ENCODE peak calls at places on chromosomes 5 and 9, in six cellular contexts. G is IMR-90, Q is stomach, B is K562, J is right lobe of liver, U is tibial nerve. F is an unnamed sample. For H3K4me1, the result is how much of the 10 kb centered on the place peaks cover.

GRCh38 chr9:37309136-37309535 is 113.4 kb upstream of the GRHPR start:
- DNase-seq in G (peak), U (no peak), B (peak), J (no peak), Q (no peak), F (no peak)

GRCh38 chr5:54186912-54187445 is 123.4 kb downstream of the ARL15 start:
- DNase-seq in U (no peak), Q (no peak), B (no peak), J (no peak), G (no peak), F (no peak)

GRCh38 chr9:74309654-74310053 is 187.5 kb upstream of the RORB start:
- DNase-seq in U (no peak), Q (no peak), J (no peak), G (no peak), B (no peak), F (no peak)

GRCh38 chr9:98993570-98993945 is 49.9 kb downstream of the COL15A1 start:
- DNase-seq in U (no peak), G (no peak), B (no peak), Q (no peak), J (no peak), F (no peak)

GRCh38 chr5:9455826-9456434 is 89.9 kb downstream of the SEMA5A start:
- DNase-seq in B (no peak), U (no peak), Q (no peak), G (no peak), J (no peak), F (no peak)

GRCh38 chr5:149170292-149170691 is 29.0 kb downstream of the ABLIM3 start:
- DNase-seq in Q (no peak), G (peak), B (no peak), J (no peak), U (no peak), F (no peak)

GRCh38 chr5:172403822-172404221 is 50.5 kb downstream of the SH3PXD2B start:
- DNase-seq in J (no peak), Q (no peak), G (no peak), U (no peak), B (no peak), F (no peak)

GRCh38 chr5:160171656-160172055 is 52.4 kb upstream of the PWWP2A start:
- DNase-seq in Q (no peak), J (no peak), U (no peak), G (no peak), B (no peak), F (no peak)

GRCh38 chr5:175517824-175518450 is 39.6 kb downstream of the SFXN1 start:
- DNase-seq in B (peak), Q (no peak), U (no peak), G (peak), J (no peak), F (no peak)

GRCh38 chr5:72951850-72952468 is 3.9 kb upstream of the FCHO2 start:
- DNase-seq in U (no peak), G (peak), J (no peak), B (no peak), Q (no peak), F (no peak)

GRCh38 chr9:131715906-131716305 is 24.0 kb downstream of the RAPGEF1 start:
- DNase-seq in B (no peak), U (no peak), J (no peak), G (no peak), Q (no peak), F (no peak)

GRCh38 chr5:143922718-143923117 is 110.8 kb downstream of the HMHB1 start:
- DNase-seq in Q (no peak), J (no peak), U (no peak), G (peak), B (no peak), F (no peak)

GRCh38 chr9:135612981-135613910 is 26.1 kb downstream of the GLT6D1 start:
- DNase-seq in Q (no peak), J (no peak), G (no peak), B (peak), U (no peak), F (peak)

GRCh38 chr5:150661821-150662596 is 958 bp downstream of the MYOZ3 start:
- DNase-seq in Q (no peak), U (no peak), G (no peak), B (no peak), J (no peak), F (no peak)

GRCh38 chr5:72063219-72063819 is 44.0 kb upstream of the MAP1B start:
- DNase-seq in J (no peak), B (peak), U (no peak), G (peak), Q (no peak), F (no peak)

GRCh38 chr5:126680215-126680817 is 79.6 kb downstream of the PHAX start:
- DNase-seq in J (no peak), B (peak), U (no peak), Q (no peak), G (peak), F (no peak)

GRCh38 chr9:115367780-115368179 is 249.8 kb upstream of the TNC start:
- DNase-seq in G (peak), U (no peak), J (no peak), B (no peak), Q (no peak), F (no peak)

GRCh38 chr5:138632900-138633489 is 57.8 kb upstream of the HSPA9 start:
- DNase-seq in J (peak), U (no peak), B (peak), G (peak), Q (peak), F (peak)

GRCh38 chr5:52920929-52921328 is 68.2 kb upstream of the ITGA2 start:
- DNase-seq in B (no peak), J (no peak), Q (no peak), G (peak), U (no peak), F (no peak)

GRCh38 chr9:98374385-98375051 is 119.1 kb upstream of the TBC1D2 start:
- DNase-seq in U (no peak), B (peak), Q (peak), J (no peak), G (peak), F (no peak)

GRCh38 chr5:73312872-73313510 is 135.6 kb downstream of the FOXD1 start:
- DNase-seq in G (peak), Q (no peak), J (no peak), B (no peak), U (no peak), F (no peak)

GRCh38 chr5:31413030-31413812 is 118.7 kb downstream of the DROSHA start:
- DNase-seq in B (no peak), U (no peak), G (no peak), Q (no peak), J (no peak), F (no peak)

GRCh38 chr5:133618141-133618540 is 5.8 kb upstream of the FSTL4 start:
- DNase-seq in J (no peak), B (no peak), Q (no peak), U (no peak), G (no peak), F (no peak)

GRCh38 chr9:128066713-128067621 is at the start of gene NAIF1:
- DNase-seq in B (peak), Q (peak), J (peak), G (peak), U (peak), F (peak)

GRCh38 chr9:128068656-128069221 is 707 bp downstream of the SLC25A25 start:
- DNase-seq in U (no peak), J (no peak), G (no peak), Q (no peak), B (no peak), F (no peak)

GRCh38 chr9:128065907-128066712 is 1.0 kb downstream of the NAIF1 start:
- DNase-seq in J (no peak), B (no peak), Q (no peak), G (no peak), U (no peak), F (no peak)

GRCh38 chr9:128067898-128068655 is at the start of gene SLC25A25:
- DNase-seq in J (peak), Q (peak), B (peak), G (peak), U (peak), F (peak)

GRCh38 chr9:128067622-128067897 is 440 bp upstream of the NAIF1 start:
- DNase-seq in Q (no peak), U (no peak), B (no peak), G (no peak), J (no peak), F (no peak)
- TF ChIP-seq POLR2A in Q (no peak), U (no peak), B (peak), G (peak), J (no peak), F (no peak)

GRCh38 chr9:134395002-134395517 is 68.8 kb downstream of the RXRA start:
- DNase-seq in U (no peak), B (no peak), G (no peak), Q (no peak), J (no peak), F (no peak)
- H3K4me1 ChIP-seq in U (half or more), B (under half), G (under half), Q (under half), J (half or more), F (half or more)

DNA sequence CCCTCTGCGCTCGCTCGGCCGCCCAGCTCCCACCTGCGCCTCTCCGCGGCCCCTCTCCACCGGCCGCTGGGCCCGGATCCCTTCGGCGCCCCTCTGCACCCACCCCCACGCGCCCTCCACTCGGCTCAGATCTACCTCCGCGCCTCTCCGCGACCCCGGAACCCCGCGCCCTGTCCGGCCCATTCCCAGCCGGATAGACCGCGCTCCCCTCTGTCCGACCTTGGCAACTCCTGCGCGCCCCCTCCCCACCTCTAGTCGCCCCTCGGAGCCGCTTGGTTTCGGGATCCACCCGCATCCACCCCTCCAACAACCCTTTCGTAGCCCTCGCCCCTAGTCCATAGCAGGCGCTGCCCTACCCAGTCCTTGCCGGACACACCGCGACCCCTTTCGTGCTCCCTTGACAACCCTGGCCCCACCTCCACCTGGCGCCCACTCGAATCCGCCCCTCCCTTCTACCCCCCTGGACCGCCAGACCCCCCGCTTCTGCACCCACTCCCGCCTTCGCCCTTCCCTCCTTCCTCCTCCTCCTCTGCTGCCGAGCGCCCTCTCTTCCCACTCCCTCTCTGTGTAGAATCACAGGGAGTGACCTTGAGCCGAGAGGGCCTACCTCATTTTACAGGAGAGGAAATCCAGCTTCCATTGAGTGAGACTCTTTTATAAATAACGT is 496 bp upstream of the AK3 start:
- DNase-seq in J (peak), B (peak), G (no peak), U (no peak), Q (peak), F (peak)
- TF ChIP-seq POLR2A in J (peak), B (peak), G (no peak), U (no peak), Q (no peak), F (no peak)

GRCh38 chr5:179318193-179318955 is 26.9 kb downstream of the ADAMTS2 start:
- DNase-seq in G (no peak), J (peak), B (no peak), Q (no peak), U (no peak), F (peak)
- H3K4me1 ChIP-seq in G (under half), J (under half), B (under half), Q (under half), U (under half), F (under half)

GRCh38 chr9:35517136-35517535 is 27.2 kb downstream of the RUSC2 start:
- DNase-seq in Q (no peak), J (no peak), B (no peak), U (no peak), G (peak), F (no peak)

GRCh38 chr9:35519697-35520403 is 29.9 kb downstream of the RUSC2 start:
- DNase-seq in Q (no peak), G (no peak), B (no peak), U (no peak), J (no peak), F (no peak)

GRCh38 chr9:35517552-35518211 is 27.8 kb downstream of the RUSC2 start:
- DNase-seq in B (no peak), U (no peak), J (no peak), G (no peak), Q (no peak), F (no peak)

GRCh38 chr9:35518981-35519679 is 29.2 kb downstream of the RUSC2 start:
- DNase-seq in Q (no peak), G (peak), U (no peak), J (no peak), B (no peak), F (no peak)

GRCh38 chr9:35518212-35518917 is 28.5 kb downstream of the RUSC2 start:
- DNase-seq in Q (peak), B (no peak), U (no peak), G (peak), J (no peak), F (no peak)
- TF ChIP-seq POLR2A in Q (no peak), B (no peak), U (no peak), G (peak), J (peak), F (no peak)

DNA sequence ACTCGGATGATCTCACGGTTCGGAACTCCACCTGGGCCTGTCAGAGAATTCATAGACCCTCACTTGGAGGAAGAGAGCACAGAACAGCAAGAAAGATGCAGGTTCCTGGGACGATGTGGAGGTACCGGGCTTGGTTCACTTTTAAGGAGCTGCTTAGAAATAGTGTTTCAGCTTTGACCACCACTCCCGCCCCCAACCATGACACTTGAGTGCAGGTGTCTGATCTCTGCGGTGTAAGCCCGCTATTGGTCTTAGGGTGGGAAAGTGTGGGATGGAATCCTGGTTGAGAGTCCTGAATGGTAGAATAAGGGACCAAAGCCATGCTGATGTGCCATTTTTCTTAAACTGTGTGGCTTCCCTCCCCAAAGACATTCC is 97.2 kb upstream of the LMX1B start:
- DNase-seq in U (no peak), Q (no peak), B (no peak), J (no peak), G (no peak), F (no peak)
- H3K4me1 ChIP-seq in U (under half), Q (under half), B (under half), J (under half), G (under half), F (under half)

GRCh38 chr5:141475625-141476131 is at the start of gene PCDHGC3:
- DNase-seq in U (peak), Q (peak), G (peak), B (peak), J (peak), F (peak)
- TF ChIP-seq POLR2A in U (no peak), Q (no peak), G (peak), B (no peak), J (peak), F (peak)

DNA sequence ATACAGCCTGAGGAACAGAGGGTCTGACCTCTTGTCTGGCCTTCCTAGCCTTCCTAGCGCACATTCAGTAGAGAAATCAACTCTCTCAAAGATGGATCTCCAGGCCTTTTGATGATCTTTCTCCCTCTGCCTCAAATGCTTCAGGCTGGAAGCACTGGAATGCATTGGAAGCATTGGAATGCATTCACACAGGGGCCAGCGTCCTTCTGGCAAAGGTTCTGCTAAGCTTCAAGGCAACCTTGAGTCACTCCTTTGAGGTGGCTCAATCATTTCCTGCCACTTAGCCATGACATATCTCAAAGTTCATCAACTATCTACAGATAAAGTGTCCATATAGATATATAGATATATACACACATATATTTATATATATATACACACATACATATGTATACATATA is 42.9 kb downstream of the OR2K2 start:
- DNase-seq in B (no peak), G (peak), Q (no peak), U (no peak), J (no peak), F (no peak)
- H3K4me1 ChIP-seq in B (under half), G (under half), Q (under half), U (under half), J (under half), F (under half)